ENCODE peak calls at places on chromosomes 6 and 20, in eight cellular contexts. One of them, this sample, is unnamed.

GRCh38 chr20:57582432-57583288 is 21.8 kb downstream of the PCK1 start:
- DNase-seq in T-helper 17 cell: no peak
- DNase-seq in T-helper 2 cell: no peak
- DNase-seq in HuH-7.5: no peak
- DNase-seq in T-helper 1 cell: no peak
- DNase-seq in EL: no peak
- DNase-seq in hepatic stellate cell: no peak
- DNase-seq in substantia nigra: peak
- DNase-seq in this sample: peak

GRCh38 chr6:134908906-134909516 is 40.9 kb downstream of the ALDH8A1 start:
- DNase-seq in EL: peak
- DNase-seq in T-helper 17 cell: no peak
- DNase-seq in substantia nigra: no peak
- DNase-seq in T-helper 2 cell: no peak
- DNase-seq in hepatic stellate cell: peak
- DNase-seq in HuH-7.5: no peak
- DNase-seq in T-helper 1 cell: no peak
- DNase-seq in this sample: peak

GRCh38 chr6:6925391-6926164 is 182.2 kb upstream of the RREB1 start:
- DNase-seq in HuH-7.5: no peak
- DNase-seq in hepatic stellate cell: no peak
- DNase-seq in T-helper 17 cell: no peak
- DNase-seq in T-helper 1 cell: no peak
- DNase-seq in T-helper 2 cell: no peak
- DNase-seq in substantia nigra: no peak
- DNase-seq in EL: peak
- DNase-seq in this sample: no peak

GRCh38 chr6:3906191-3907019 is 57.2 kb downstream of the FAM50B start:
- DNase-seq in EL: no peak
- DNase-seq in HuH-7.5: no peak
- DNase-seq in hepatic stellate cell: no peak
- DNase-seq in T-helper 1 cell: no peak
- DNase-seq in T-helper 17 cell: no peak
- DNase-seq in substantia nigra: peak
- DNase-seq in T-helper 2 cell: no peak
- DNase-seq in this sample: no peak

GRCh38 chr20:53660947-53661381 is 67.3 kb upstream of the ZNF217 start:
- DNase-seq in hepatic stellate cell: no peak
- DNase-seq in HuH-7.5: no peak
- DNase-seq in T-helper 17 cell: no peak
- DNase-seq in substantia nigra: no peak
- DNase-seq in T-helper 1 cell: no peak
- DNase-seq in EL: no peak
- DNase-seq in T-helper 2 cell: no peak
- DNase-seq in this sample: peak

GRCh38 chr20:35901678-35902544 is 52.4 kb downstream of the SCAND1 start:
- DNase-seq in T-helper 1 cell: no peak
- DNase-seq in hepatic stellate cell: peak
- DNase-seq in HuH-7.5: no peak
- DNase-seq in substantia nigra: no peak
- DNase-seq in T-helper 17 cell: no peak
- DNase-seq in EL: peak
- DNase-seq in T-helper 2 cell: no peak
- DNase-seq in this sample: no peak

GRCh38 chr6:167817729-167818128 is 9.0 kb upstream of the AFDN start:
- DNase-seq in EL: no peak
- DNase-seq in substantia nigra: no peak
- DNase-seq in T-helper 1 cell: no peak
- DNase-seq in T-helper 17 cell: no peak
- DNase-seq in T-helper 2 cell: no peak
- DNase-seq in hepatic stellate cell: no peak
- DNase-seq in HuH-7.5: no peak
- DNase-seq in this sample: no peak

GRCh38 chr6:55886185-55886836 is 10.9 kb upstream of the BMP5 start:
- DNase-seq in T-helper 2 cell: no peak
- DNase-seq in hepatic stellate cell: no peak
- DNase-seq in T-helper 1 cell: no peak
- DNase-seq in T-helper 17 cell: no peak
- DNase-seq in HuH-7.5: no peak
- DNase-seq in EL: peak
- DNase-seq in substantia nigra: no peak
- DNase-seq in this sample: no peak

GRCh38 chr20:62219101-62219991 is 732 bp downstream of the HRH3 start:
- DNase-seq in T-helper 17 cell: no peak
- DNase-seq in EL: no peak
- DNase-seq in T-helper 2 cell: no peak
- DNase-seq in substantia nigra: no peak
- DNase-seq in hepatic stellate cell: no peak
- DNase-seq in HuH-7.5: no peak
- DNase-seq in T-helper 1 cell: no peak
- DNase-seq in this sample: no peak

GRCh38 chr6:15430947-15431405 is 185.1 kb downstream of the JARID2 start:
- DNase-seq in T-helper 17 cell: no peak
- DNase-seq in T-helper 2 cell: no peak
- DNase-seq in HuH-7.5: no peak
- DNase-seq in T-helper 1 cell: no peak
- DNase-seq in hepatic stellate cell: no peak
- DNase-seq in EL: no peak
- DNase-seq in substantia nigra: no peak
- DNase-seq in this sample: no peak

GRCh38 chr6:139349464-139350020 is 24.9 kb downstream of the CITED2 start:
- DNase-seq in substantia nigra: no peak
- DNase-seq in EL: no peak
- DNase-seq in T-helper 2 cell: no peak
- DNase-seq in HuH-7.5: no peak
- DNase-seq in T-helper 17 cell: no peak
- DNase-seq in T-helper 1 cell: no peak
- DNase-seq in hepatic stellate cell: no peak
- DNase-seq in this sample: no peak

This sample was measured in lower leg skin.